ENCODE peak calls at places on chromosomes 5 and 9, in four cellular contexts. T is mucosa of descending colon, U is RWPE1, S is progenitor cell of endocrine pancreas. M is an unnamed sample.

GRCh38 chr9:135523521-135524129 is 2.4 kb downstream of the LCN1 start:
- DNase-seq in U (no peak), T (no peak), S (no peak), M (no peak)

GRCh38 chr5:151204051-151204450 is 19.8 kb downstream of the CCDC69 start:
- DNase-seq in T (no peak), S (no peak), U (no peak), M (no peak)

GRCh38 chr9:5231212-5231611 is at the start of gene INSL4:
- DNase-seq in S (no peak), T (no peak), U (peak; percentile 8), M (no peak)

GRCh38 chr9:1383823-1384580 is 333.8 kb downstream of the DMRT2 start:
- DNase-seq in T (no peak), S (no peak), U (no peak), M (no peak)

GRCh38 chr9:136609838-136610311 is 52.8 kb upstream of the EGFL7 start:
- DNase-seq in T (no peak), S (no peak), U (no peak), M (no peak)

GRCh38 chr5:159330131-159330530 is at the start of gene IL12B:
- DNase-seq in S (no peak), T (no peak), U (peak; percentile 49), M (peak; percentile 48)

GRCh38 chr9:14511452-14511851 is 181.8 kb downstream of the ZDHHC21 start:
- DNase-seq in U (peak; percentile 4), S (no peak), T (no peak), M (peak; percentile 11)

GRCh38 chr5:99398946-99399345 is 470.1 kb upstream of the CHD1 start:
- DNase-seq in T (no peak), S (no peak), U (no peak), M (no peak)

GRCh38 chr5:160356550-160357347 is 13.7 kb downstream of the C1QTNF2 start:
- DNase-seq in U (no peak), T (no peak), S (no peak), M (no peak)

GRCh38 chr5:158494541-158494940 is 605.2 kb downstream of the EBF1 start:
- DNase-seq in U (no peak), S (no peak), T (no peak), M (no peak)

GRCh38 chr5:157387683-157388093 is 72.3 kb upstream of the NIPAL4 start:
- DNase-seq in U (peak; percentile 68), T (peak; percentile 16), S (no peak), M (peak; percentile 97)

GRCh38 chr5:107257885-107258520 is 412.7 kb downstream of the EFNA5 start:
- DNase-seq in T (no peak), U (no peak), S (no peak), M (no peak)

GRCh38 chr9:126515001-126515872 is 98.5 kb upstream of the LMX1B start:
- DNase-seq in U (no peak), S (no peak), T (no peak), M (no peak)

GRCh38 chr5:177546262-177546741 is 8.1 kb downstream of the FAM193B start:
- DNase-seq in U (peak; percentile 99), S (no peak), T (peak; percentile 26), M (peak; percentile 99)

GRCh38 chr5:173689171-173689676 is 72.8 kb upstream of the BOD1 start:
- DNase-seq in S (peak; percentile 16), U (no peak), T (peak; percentile 25), M (no peak)

GRCh38 chr5:117889592-117889991 is 1098.8 kb downstream of the DTWD2 start:
- DNase-seq in U (no peak), S (no peak), T (no peak), M (peak; percentile 9)

GRCh38 chr9:117377046-117377445 is 37.8 kb downstream of the ASTN2 start:
- DNase-seq in T (no peak), U (no peak), S (no peak), M (no peak)

GRCh38 chr9:98770717-98771116 is 25.6 kb downstream of the ANKS6 start:
- DNase-seq in T (no peak), S (no peak), U (no peak), M (no peak)

GRCh38 chr9:91812191-91812590 is 137.8 kb downstream of the ROR2 start:
- DNase-seq in S (no peak), U (no peak), T (no peak), M (no peak)

GRCh38 chr5:10740384-10740783 is 20.6 kb downstream of the DAP start:
- DNase-seq in S (no peak), U (no peak), T (no peak), M (no peak)

GRCh38 chr5:7329712-7330111 is 66.2 kb upstream of the ADCY2 start:
- DNase-seq in S (no peak), U (no peak), T (no peak), M (no peak)

GRCh38 chr9:22165144-22165543 is 156.0 kb upstream of the CDKN2B start:
- DNase-seq in S (no peak), T (no peak), U (no peak), M (peak; percentile 42)

GRCh38 chr5:105167092-105167491 is 1604.5 kb upstream of the NUDT12 start:
- DNase-seq in T (no peak), S (no peak), U (no peak), M (no peak)

GRCh38 chr9:107929439-107929838 is 439.9 kb upstream of the KLF4 start:
- DNase-seq in T (peak; percentile 82), S (no peak), U (no peak), M (peak; percentile 45)

GRCh38 chr9:104934686-104935413 is 6.9 kb upstream of the ABCA1 start:
- DNase-seq in T (no peak), S (no peak), U (no peak), M (peak; percentile 34)

GRCh38 chr9:129836342-129837007 is 1.2 kb downstream of the USP20 start:
- DNase-seq in U (no peak), S (no peak), T (peak; percentile 46), M (peak; percentile 8)

GRCh38 chr5:75690669-75691068 is 26.6 kb downstream of the POC5 start:
- DNase-seq in S (no peak), U (no peak), T (no peak), M (no peak)

GRCh38 chr9:109510506-109510905 is 12.4 kb upstream of the PTPN3 start:
- DNase-seq in T (no peak), U (peak; percentile 37), S (no peak), M (peak; percentile 31)

GRCh38 chr9:9920425-9920824 is 692.4 kb downstream of the PTPRD start:
- DNase-seq in S (no peak), U (no peak), T (no peak), M (no peak)

GRCh38 chr5:22708770-22709328 is 144.3 kb downstream of the CDH12 start:
- DNase-seq in U (no peak), T (no peak), S (no peak), M (no peak)

GRCh38 chr5:76337949-76338589 is 65.0 kb upstream of the IQGAP2 start:
- DNase-seq in U (peak; percentile 92), T (peak; percentile 78), S (peak; percentile 26), M (peak; percentile 35)

GRCh38 chr5:103298557-103298956 is 40.0 kb downstream of the MACIR start:
- DNase-seq in S (no peak), U (no peak), T (no peak), M (no peak)

GRCh38 chr5:103293719-103294118 is 35.2 kb downstream of the MACIR start:
- DNase-seq in S (no peak), T (no peak), U (no peak), M (peak; percentile 3)

GRCh38 chr5:103293099-103293498 is 34.5 kb downstream of the MACIR start:
- DNase-seq in T (no peak), U (no peak), S (no peak), M (no peak)

GRCh38 chr5:103295424-103295823 is 36.9 kb downstream of the MACIR start:
- DNase-seq in U (no peak), T (no peak), S (no peak), M (no peak)

DNA sequence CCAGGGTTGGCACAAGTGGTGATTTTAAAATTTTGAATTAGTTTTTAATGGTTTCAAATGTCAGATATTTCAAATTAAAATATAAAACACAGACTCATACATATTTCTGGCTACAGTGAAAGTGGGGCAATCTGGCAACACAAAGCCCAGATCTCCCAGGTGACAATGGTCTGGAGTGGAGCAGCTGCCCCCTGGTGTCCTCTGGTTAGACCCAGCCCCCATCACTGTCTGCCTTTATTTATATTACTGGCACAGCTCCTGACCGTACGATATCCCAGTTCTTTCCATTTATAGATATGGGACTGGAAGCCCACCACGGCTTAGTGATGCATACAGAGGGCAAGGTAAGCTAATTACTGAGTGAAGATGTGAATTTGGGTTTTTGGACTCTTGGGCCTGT is 37.3 kb downstream of the MACIR start:
- DNase-seq in T (no peak), U (no peak), S (no peak), M (no peak)
- TF ChIP-seq CTCF in T (no peak), U (no peak), S (no peak), M (no peak)

GRCh38 chr5:65624570-65625555 is at the start of the genes SHLD3 and TRAPPC13:
- DNase-seq in S (peak; percentile 48), U (peak; percentile 79), T (peak; percentile 89), M (peak; percentile 89)
- TF ChIP-seq CTCF in S (peak; percentile 24), U (no peak), T (no peak), M (peak; percentile 16)

DNA sequence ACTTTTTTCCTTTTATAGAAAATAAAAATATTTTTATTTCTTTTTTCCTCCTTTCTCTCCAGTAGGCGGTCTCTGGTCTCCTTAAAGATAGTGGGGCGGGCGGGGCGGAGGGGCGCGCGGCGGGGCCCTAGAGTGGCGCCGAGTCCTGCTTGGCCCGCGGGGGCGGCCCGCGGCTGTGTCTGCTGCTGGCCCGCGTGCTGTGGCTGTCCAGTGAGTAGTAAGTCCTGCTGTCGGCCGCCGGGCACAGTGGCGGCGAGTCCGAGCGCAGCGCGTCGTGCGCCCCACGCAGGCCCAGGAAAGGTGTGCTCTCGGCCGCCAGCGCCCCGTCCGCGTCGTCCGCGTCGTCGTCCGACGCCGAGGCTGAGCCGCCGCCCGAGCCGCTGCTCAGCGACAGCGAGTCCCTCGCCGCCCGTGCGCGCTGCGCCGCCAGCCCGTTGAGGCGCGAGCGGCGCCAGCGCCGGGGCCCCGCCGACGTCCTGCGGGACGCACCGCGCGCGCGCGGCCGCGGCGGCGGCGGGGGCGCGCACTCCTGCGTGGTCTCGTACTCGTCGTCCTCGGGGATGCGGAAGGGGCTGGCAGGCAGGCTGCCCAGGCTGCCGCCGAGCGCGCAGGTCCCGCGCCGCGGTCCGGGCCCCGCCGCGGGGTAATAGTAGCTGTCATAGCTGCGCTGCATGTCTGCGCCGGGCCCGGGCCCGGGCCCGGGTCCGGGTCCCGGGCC is 52.3 kb downstream of the PSD2 start:
- DNase-seq in S (peak; percentile 39), T (peak; percentile 45), U (no peak), M (no peak)
- TF ChIP-seq CTCF in S (no peak), T (no peak), U (no peak), M (no peak)

GRCh38 chr5:83101514-83101913 is 24.2 kb downstream of the XRCC4 start:
- DNase-seq in S (no peak), T (no peak), U (peak; percentile 51), M (no peak)
- TF ChIP-seq CTCF in S (no peak), T (no peak), U (no peak), M (no peak)

M was measured in fibroblast of the aortic adventitia.